ENCODE peak calls at places on chromosomes 6 and 20, in four cellular contexts. I is upper lobe of left lung, V is A549, R is HepG2. Z is an unnamed sample.

GRCh38 chr6:56024931-56025330 is 149.5 kb upstream of the BMP5 start:
- DNase-seq in R (no peak), I (no peak), V (no peak), Z (no peak)

GRCh38 chr6:67009818-67010217 is 1302.8 kb upstream of the EYS start:
- DNase-seq in I (no peak), R (peak; percentile 39), V (no peak), Z (no peak)

GRCh38 chr6:4973415-4973814 is 30.4 kb downstream of the RPP40 start:
- DNase-seq in I (no peak), R (no peak), V (no peak), Z (no peak)

GRCh38 chr6:6806793-6807518 is 218.4 kb downstream of the LY86 start:
- DNase-seq in I (no peak), V (no peak), R (no peak), Z (no peak)

GRCh38 chr6:13412639-13413465 is 74.5 kb downstream of the GFOD1 start:
- DNase-seq in R (peak; percentile 80), V (no peak), I (no peak), Z (no peak)

GRCh38 chr6:115896538-115897129 is 164.1 kb downstream of the FRK start:
- DNase-seq in R (peak; percentile 14), I (no peak), V (peak; percentile 8), Z (no peak)

GRCh38 chr6:105136433-105137350 is 43.1 kb downstream of the POPDC3 start:
- DNase-seq in V (peak; percentile 57), R (no peak), I (peak; percentile 90), Z (peak; percentile 37)

GRCh38 chr20:44166008-44166407 is 21.0 kb downstream of the JPH2 start:
- DNase-seq in I (no peak), R (peak; percentile 53), V (peak; percentile 57), Z (no peak)

GRCh38 chr6:166364480-166364879 is 18.3 kb downstream of the MPC1 start:
- DNase-seq in I (no peak), V (no peak), R (no peak), Z (no peak)

GRCh38 chr20:62503414-62504178 is 27.8 kb upstream of the GATA5 start:
- DNase-seq in R (no peak), V (no peak), I (peak; percentile 55), Z (no peak)

GRCh38 chr6:151870375-151870774 is 62.9 kb downstream of the ESR1 start:
- DNase-seq in V (no peak), R (no peak), I (no peak), Z (no peak)

GRCh38 chr20:59004493-59004762 is 2.6 kb downstream of the CTSZ start:
- DNase-seq in I (peak; percentile 17), R (no peak), V (no peak), Z (no peak)

GRCh38 chr20:2446845-2447244 is 23.7 kb downstream of the SNRPB start:
- DNase-seq in V (no peak), R (no peak), I (no peak), Z (no peak)

GRCh38 chr6:23334360-23334759 is 765.0 kb downstream of the HDGFL1 start:
- DNase-seq in V (no peak), I (no peak), R (no peak), Z (no peak)

GRCh38 chr6:19841181-19841580 is 4.0 kb downstream of the ID4 start:
- DNase-seq in R (no peak), I (no peak), V (no peak), Z (no peak)

GRCh38 chr6:46059608-46060007 is 43.9 kb upstream of the CLIC5 start:
- DNase-seq in V (no peak), I (no peak), R (no peak), Z (no peak)

GRCh38 chr6:93317587-93317986 is 101.8 kb downstream of the EPHA7 start:
- DNase-seq in I (no peak), R (no peak), V (no peak), Z (no peak)

GRCh38 chr6:149198265-149198664 is 119.2 kb upstream of the TAB2 start:
- DNase-seq in V (no peak), I (no peak), R (no peak), Z (no peak)

GRCh38 chr20:43548273-43548880 is 10.4 kb upstream of the SGK2 start:
- DNase-seq in I (no peak), V (no peak), R (no peak), Z (no peak)

GRCh38 chr6:99016355-99016754 is 68.6 kb upstream of the FBXL4 start:
- DNase-seq in I (no peak), R (no peak), V (no peak), Z (no peak)

GRCh38 chr6:113594726-113595125 is 262.4 kb upstream of the MARCKS start:
- DNase-seq in R (peak; percentile 18), I (no peak), V (no peak), Z (no peak)

GRCh38 chr20:57469418-57470211 is 55.3 kb downstream of the CTCFL start:
- DNase-seq in R (no peak), I (no peak), V (no peak), Z (no peak)

GRCh38 chr6:115067690-115068447 is 725.0 kb upstream of the HS3ST5 start:
- DNase-seq in V (no peak), R (no peak), I (no peak), Z (no peak)

GRCh38 chr20:63120286-63121090 is 95.4 kb downstream of the YTHDF1 start:
- DNase-seq in R (no peak), V (no peak), I (no peak), Z (no peak)

GRCh38 chr6:12026120-12026519 is 14.0 kb downstream of the HIVEP1 start:
- DNase-seq in I (no peak), V (no peak), R (no peak), Z (no peak)

GRCh38 chr6:43516697-43517502 is at the start of the genes POLR1C and YIPF3:
- DNase-seq in R (peak; percentile 98), V (peak; percentile 81), I (peak; percentile 93), Z (peak; percentile 98)
- TF ChIP-seq POLR2A in R (no peak), V (peak; percentile 86), I (no peak), Z (no peak)

GRCh38 chr20:36835453-36836198 is 40.3 kb upstream of the TLDC2 start:
- DNase-seq in I (peak; percentile 97), R (no peak), V (peak; percentile 98), Z (peak; percentile 96)
- TF ChIP-seq EP300 in I (no peak), R (no peak), V (no peak), Z (no peak)

DNA sequence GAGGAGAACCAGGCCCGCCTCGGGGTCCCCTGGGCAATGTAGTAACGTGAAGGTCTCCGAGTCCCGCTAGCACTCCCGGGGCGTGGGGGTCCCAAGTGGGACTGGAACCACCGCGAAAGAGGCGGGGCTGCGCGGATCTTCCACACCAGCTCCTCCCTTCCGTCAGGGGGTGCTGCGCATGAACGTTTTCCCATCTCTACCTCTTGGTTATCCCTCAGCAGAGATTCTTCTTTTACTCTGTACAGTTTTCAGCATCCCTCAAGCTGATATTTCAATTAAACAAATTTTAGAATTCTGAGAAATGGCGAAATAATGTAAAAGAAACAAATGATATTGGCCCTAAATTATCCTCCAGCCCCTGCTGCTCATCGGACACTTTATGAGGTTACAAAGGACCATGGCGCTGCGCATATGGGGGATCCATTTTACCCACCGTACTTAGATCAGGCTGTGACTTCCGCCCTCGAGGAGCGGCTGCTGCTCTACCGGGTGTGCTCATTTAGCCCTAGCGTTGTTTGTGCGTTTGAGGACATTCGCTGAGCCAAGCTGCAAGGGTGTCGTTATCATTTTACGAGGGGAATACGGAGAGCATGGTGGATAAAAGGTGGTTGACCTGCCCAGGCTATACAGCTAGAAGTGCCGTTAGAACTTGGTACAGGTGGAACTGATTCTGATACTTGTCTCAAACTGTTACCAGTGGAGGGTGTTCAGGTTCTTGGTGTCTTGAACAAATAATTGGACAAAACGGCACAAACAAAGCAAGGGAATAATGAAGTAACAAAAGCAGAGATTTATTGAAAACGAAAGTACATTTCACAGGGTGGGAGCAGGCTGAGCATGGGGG is 75.2 kb upstream of the CHD6 start:
- DNase-seq in V (peak; percentile 60), R (peak; percentile 95), I (peak; percentile 89), Z (peak; percentile 76)
- TF ChIP-seq POLR2A in V (peak; percentile 80), R (peak; percentile 91), I (no peak), Z (peak; percentile 11)

GRCh38 chr6:158852312-158853071 is 33.3 kb upstream of the EZR start:
- DNase-seq in R (no peak), V (no peak), I (peak; percentile 33), Z (no peak)

GRCh38 chr6:158850807-158851115 is 31.6 kb upstream of the EZR start:
- DNase-seq in R (no peak), V (no peak), I (no peak), Z (no peak)

GRCh38 chr6:158853872-158854213 is 34.7 kb upstream of the EZR start:
- DNase-seq in V (peak; percentile 26), I (no peak), R (no peak), Z (no peak)

GRCh38 chr6:158854214-158855101 is 35.3 kb upstream of the EZR start:
- DNase-seq in R (peak; percentile 35), V (no peak), I (no peak), Z (no peak)

GRCh38 chr6:158853072-158853871 is 34.1 kb upstream of the EZR start:
- DNase-seq in V (peak; percentile 83), I (no peak), R (peak; percentile 89), Z (peak; percentile 53)
- TF ChIP-seq EP300 in V (peak; percentile 40), I (no peak), R (peak; percentile 69), Z (no peak)

DNA sequence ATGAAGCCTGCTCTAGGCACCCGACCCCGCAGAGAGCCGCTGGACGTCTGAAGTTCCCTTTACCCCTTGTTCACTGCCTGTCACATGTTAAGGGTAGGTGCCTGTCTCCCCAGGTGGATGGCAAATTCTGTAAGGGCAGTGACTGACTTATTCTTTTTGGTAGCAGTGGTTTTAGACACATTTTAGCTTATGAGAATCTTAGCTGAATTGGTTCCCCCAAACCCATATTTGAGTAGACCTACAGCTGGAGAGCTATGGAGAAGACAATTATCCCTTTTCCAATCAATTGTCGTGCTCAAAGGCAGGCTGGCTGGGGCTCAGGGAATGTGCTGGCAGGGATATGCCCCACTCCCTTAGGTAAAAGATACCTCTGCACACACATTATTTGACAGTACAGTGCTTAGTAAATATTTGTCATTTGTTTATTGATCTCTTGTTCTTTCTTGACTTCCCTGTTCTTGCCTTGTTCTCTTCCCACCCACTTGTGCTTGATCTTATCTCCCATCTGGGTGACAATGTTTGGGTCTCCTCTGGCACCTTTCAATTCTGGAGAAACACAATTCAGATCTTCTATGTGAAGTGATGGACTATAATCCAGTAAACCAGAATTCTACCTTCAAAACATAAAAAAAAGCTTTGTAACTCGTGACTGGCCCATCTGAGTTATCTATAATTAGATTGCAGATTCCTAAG is 114.3 kb upstream of the SLC2A12 start:
- DNase-seq in R (no peak), V (no peak), I (no peak), Z (no peak)
- TF ChIP-seq POLR2A in R (no peak), V (no peak), I (no peak), Z (no peak)

GRCh38 chr6:29964904-29965872 is 22.9 kb downstream of the HLA-A start:
- DNase-seq in I (no peak), R (peak; percentile 94), V (peak; percentile 46), Z (peak; percentile 71)
- TF ChIP-seq EP300 in I (no peak), R (peak; percentile 79), V (peak; percentile 13), Z (no peak)

Z was measured in ovary.